ENCODE peak calls at places on chromosomes 5 and 9, in seven cellular contexts. V is NCI-H1694, X is T-helper 22 cell, J is midbrain, B is Ammon's horn, R is activated T-helper 1 cell treated with Interleukin-2 at 50 U/mL for 16 hours, G is neural crest cell. M is an unnamed sample.
A peak's percentile ranks its signal among the peaks of the same experiment; 100 is the strongest.

GRCh38 chr5:127227881-127228280 is 62.7 kb upstream of the MEGF10 start:
- DNase-seq in J (no peak), V (no peak), G (no peak), R (no peak), X (no peak), B (no peak), M (no peak)

GRCh38 chr5:31392061-31392460 is 139.8 kb downstream of the DROSHA start:
- DNase-seq in V (no peak), X (no peak), G (no peak), J (no peak), R (no peak), B (no peak), M (no peak)

GRCh38 chr9:72856985-72857631 is 95.7 kb downstream of the ALDH1A1 start:
- DNase-seq in J (peak; percentile 60), R (no peak), V (peak; percentile 24), X (no peak), B (peak; percentile 72), G (peak; percentile 12), M (peak; percentile 29)

GRCh38 chr9:113542741-113543140 is 79.2 kb downstream of the RGS3 start:
- DNase-seq in J (no peak), V (no peak), R (no peak), X (no peak), B (no peak), G (no peak), M (no peak)

GRCh38 chr9:131101207-131101964 is 5.1 kb downstream of the AIF1L start:
- DNase-seq in J (no peak), B (no peak), G (no peak), R (no peak), X (no peak), V (no peak), M (no peak)

GRCh38 chr5:158511454-158511853 is 588.3 kb downstream of the EBF1 start:
- DNase-seq in X (no peak), J (no peak), G (no peak), V (no peak), B (no peak), R (no peak), M (no peak)

GRCh38 chr5:136018814-136019777 is 9.7 kb upstream of the TGFBI start:
- DNase-seq in B (no peak), J (no peak), R (no peak), G (no peak), X (no peak), V (no peak), M (no peak)

GRCh38 chr9:114525505-114525904 is 20.2 kb upstream of the WHRN start:
- DNase-seq in X (no peak), V (no peak), J (no peak), B (no peak), G (no peak), R (no peak), M (peak; percentile 5)

GRCh38 chr9:4228606-4229005 is 71.3 kb downstream of the GLIS3 start:
- DNase-seq in J (peak; percentile 28), G (no peak), X (no peak), B (peak; percentile 42), R (no peak), V (peak; percentile 45), M (no peak)

GRCh38 chr9:18126776-18127175 is 347.2 kb upstream of the ADAMTSL1 start:
- DNase-seq in X (no peak), R (no peak), B (no peak), G (no peak), J (no peak), V (no peak), M (no peak)

GRCh38 chr9:13529321-13530104 is 250.0 kb upstream of the MPDZ start:
- DNase-seq in X (no peak), J (no peak), G (no peak), V (no peak), B (no peak), R (no peak), M (no peak)

GRCh38 chr9:124180557-124180956 is 77.2 kb upstream of the NEK6 start:
- DNase-seq in J (peak; percentile 33), R (no peak), V (peak; percentile 78), X (no peak), B (peak; percentile 81), G (no peak), M (no peak)

GRCh38 chr5:137344723-137345322 is 154.3 kb downstream of the SPOCK1 start:
- DNase-seq in R (no peak), G (peak; percentile 57), B (no peak), J (peak; percentile 73), V (peak; percentile 69), X (no peak), M (peak; percentile 41)

GRCh38 chr5:149473441-149473840 is 77.8 kb downstream of the CSNK1A1 start:
- DNase-seq in X (no peak), V (no peak), R (no peak), B (no peak), J (no peak), G (no peak), M (no peak)

GRCh38 chr9:72753261-72753893 is 199.5 kb downstream of the ALDH1A1 start:
- DNase-seq in V (no peak), J (peak; percentile 44), G (no peak), B (peak; percentile 51), R (no peak), X (no peak), M (peak; percentile 3)

GRCh38 chr5:7634837-7635236 is 216.1 kb downstream of the CFAP90 start:
- DNase-seq in G (no peak), R (no peak), V (no peak), J (no peak), B (no peak), X (no peak), M (no peak)

GRCh38 chr9:134392900-134393299 is 66.6 kb downstream of the RXRA start:
- DNase-seq in J (no peak), R (no peak), X (no peak), G (no peak), B (no peak), V (no peak), M (no peak)

GRCh38 chr5:33565304-33565703 is 124.5 kb downstream of the TARS1 start:
- DNase-seq in G (no peak), X (no peak), V (no peak), B (peak; percentile 25), J (peak; percentile 35), R (no peak), M (no peak)

GRCh38 chr9:113772121-113772885 is 103.8 kb upstream of the ZNF618 start:
- DNase-seq in B (no peak), J (no peak), R (no peak), G (no peak), X (no peak), V (no peak), M (no peak)

GRCh38 chr9:126558051-126558665 is 55.6 kb upstream of the LMX1B start:
- DNase-seq in X (peak; percentile 22), R (peak; percentile 44), V (peak; percentile 23), B (peak; percentile 70), J (peak; percentile 63), G (peak; percentile 70), M (peak; percentile 34)

GRCh38 chr9:91682806-91683205 is 259.2 kb upstream of the NFIL3 start:
- DNase-seq in X (no peak), R (no peak), V (no peak), J (no peak), G (no peak), B (no peak), M (no peak)

GRCh38 chr5:142605649-142606048 is 80.2 kb downstream of the FGF1 start:
- DNase-seq in J (no peak), X (no peak), V (no peak), B (no peak), R (no peak), G (no peak), M (no peak)

GRCh38 chr5:142826741-142827492 is 56.7 kb downstream of the ARHGAP26 start:
- DNase-seq in B (no peak), V (no peak), X (no peak), J (no peak), G (no peak), R (no peak), M (peak; percentile 72)

M was measured in kidney glomerular epithelial cell.